ENCODE peak calls at places on chromosome 2, in six cellular contexts. One of them, this sample, is unnamed.

GRCh38 chr2:238585836-238586821 is 159.4 kb downstream of the ASB1 start:
- DNase-seq in activated naive CD8-positive, alpha-beta T cell treated with anti-CD3 and anti-CD28 coated beads, Interleukin-2, amount 10 ng/mL, durations not matched to agents 7 days and 5 days: no peak
- DNase-seq in AG04449: no peak
- DNase-seq in astrocyte of the spinal cord: peak
- DNase-seq in breast epithelium: no peak
- DNase-seq in NCI-H2171: no peak
- DNase-seq in this sample: no peak

GRCh38 chr2:224111576-224111975 is 72.5 kb upstream of the SERPINE2 start:
- DNase-seq in activated naive CD8-positive, alpha-beta T cell treated with anti-CD3 and anti-CD28 coated beads, Interleukin-2, amount 10 ng/mL, durations not matched to agents 7 days and 5 days: no peak
- DNase-seq in AG04449: no peak
- DNase-seq in astrocyte of the spinal cord: peak
- DNase-seq in breast epithelium: no peak
- DNase-seq in NCI-H2171: no peak
- DNase-seq in this sample: no peak

GRCh38 chr2:61961231-61961901 is 55.9 kb downstream of the COMMD1 start:
- DNase-seq in activated naive CD8-positive, alpha-beta T cell treated with anti-CD3 and anti-CD28 coated beads, Interleukin-2, amount 10 ng/mL, durations not matched to agents 7 days and 5 days: no peak
- DNase-seq in AG04449: no peak
- DNase-seq in astrocyte of the spinal cord: no peak
- DNase-seq in breast epithelium: no peak
- DNase-seq in NCI-H2171: no peak
- DNase-seq in this sample: no peak

GRCh38 chr2:106745468-106745867 is 140.5 kb downstream of the ST6GAL2 start:
- DNase-seq in activated naive CD8-positive, alpha-beta T cell treated with anti-CD3 and anti-CD28 coated beads, Interleukin-2, amount 10 ng/mL, durations not matched to agents 7 days and 5 days: no peak
- DNase-seq in AG04449: no peak
- DNase-seq in astrocyte of the spinal cord: no peak
- DNase-seq in breast epithelium: no peak
- DNase-seq in NCI-H2171: peak
- DNase-seq in this sample: peak

GRCh38 chr2:151178187-151178586 is 83.5 kb downstream of the RBM43 start:
- DNase-seq in activated naive CD8-positive, alpha-beta T cell treated with anti-CD3 and anti-CD28 coated beads, Interleukin-2, amount 10 ng/mL, durations not matched to agents 7 days and 5 days: no peak
- DNase-seq in AG04449: no peak
- DNase-seq in astrocyte of the spinal cord: no peak
- DNase-seq in breast epithelium: no peak
- DNase-seq in NCI-H2171: no peak
- DNase-seq in this sample: no peak

GRCh38 chr2:24077535-24077877 is 1.4 kb upstream of the SF3B6 start:
- DNase-seq in activated naive CD8-positive, alpha-beta T cell treated with anti-CD3 and anti-CD28 coated beads, Interleukin-2, amount 10 ng/mL, durations not matched to agents 7 days and 5 days: peak
- DNase-seq in AG04449: no peak
- DNase-seq in astrocyte of the spinal cord: peak
- DNase-seq in breast epithelium: peak
- DNase-seq in NCI-H2171: no peak
- DNase-seq in this sample: no peak

GRCh38 chr2:241953324-241953851 is 83.9 kb downstream of the RTP5 start:
- DNase-seq in activated naive CD8-positive, alpha-beta T cell treated with anti-CD3 and anti-CD28 coated beads, Interleukin-2, amount 10 ng/mL, durations not matched to agents 7 days and 5 days: no peak
- DNase-seq in AG04449: no peak
- DNase-seq in astrocyte of the spinal cord: no peak
- DNase-seq in breast epithelium: no peak
- DNase-seq in NCI-H2171: no peak
- DNase-seq in this sample: no peak

GRCh38 chr2:38376683-38377500 is at the start of gene ATL2:
- DNase-seq in activated naive CD8-positive, alpha-beta T cell treated with anti-CD3 and anti-CD28 coated beads, Interleukin-2, amount 10 ng/mL, durations not matched to agents 7 days and 5 days: peak
- DNase-seq in AG04449: peak
- DNase-seq in astrocyte of the spinal cord: peak
- DNase-seq in breast epithelium: peak
- DNase-seq in NCI-H2171: peak
- DNase-seq in this sample: peak

GRCh38 chr2:43225788-43226557 is 433 bp downstream of the ZFP36L2 start:
- DNase-seq in activated naive CD8-positive, alpha-beta T cell treated with anti-CD3 and anti-CD28 coated beads, Interleukin-2, amount 10 ng/mL, durations not matched to agents 7 days and 5 days: peak
- DNase-seq in AG04449: no peak
- DNase-seq in astrocyte of the spinal cord: peak
- DNase-seq in breast epithelium: peak
- DNase-seq in NCI-H2171: peak
- DNase-seq in this sample: no peak

GRCh38 chr2:233490831-233491230 is 75.8 kb downstream of the USP40 start:
- DNase-seq in activated naive CD8-positive, alpha-beta T cell treated with anti-CD3 and anti-CD28 coated beads, Interleukin-2, amount 10 ng/mL, durations not matched to agents 7 days and 5 days: no peak
- DNase-seq in AG04449: no peak
- DNase-seq in astrocyte of the spinal cord: no peak
- DNase-seq in breast epithelium: no peak
- DNase-seq in NCI-H2171: no peak
- DNase-seq in this sample: no peak

GRCh38 chr2:172972005-172972619 is 103.5 kb upstream of the MAP3K20 start:
- DNase-seq in activated naive CD8-positive, alpha-beta T cell treated with anti-CD3 and anti-CD28 coated beads, Interleukin-2, amount 10 ng/mL, durations not matched to agents 7 days and 5 days: no peak
- DNase-seq in AG04449: no peak
- DNase-seq in astrocyte of the spinal cord: peak
- DNase-seq in breast epithelium: no peak
- DNase-seq in NCI-H2171: peak
- DNase-seq in this sample: peak

GRCh38 chr2:187177253-187177652 is 270.8 kb downstream of the CALCRL start:
- DNase-seq in activated naive CD8-positive, alpha-beta T cell treated with anti-CD3 and anti-CD28 coated beads, Interleukin-2, amount 10 ng/mL, durations not matched to agents 7 days and 5 days: no peak
- DNase-seq in AG04449: no peak
- DNase-seq in astrocyte of the spinal cord: no peak
- DNase-seq in breast epithelium: no peak
- DNase-seq in NCI-H2171: no peak
- DNase-seq in this sample: no peak

GRCh38 chr2:102064679-102065674 is 73.2 kb downstream of the IL1R2 start:
- DNase-seq in activated naive CD8-positive, alpha-beta T cell treated with anti-CD3 and anti-CD28 coated beads, Interleukin-2, amount 10 ng/mL, durations not matched to agents 7 days and 5 days: no peak
- DNase-seq in AG04449: no peak
- DNase-seq in astrocyte of the spinal cord: no peak
- DNase-seq in breast epithelium: no peak
- DNase-seq in NCI-H2171: no peak
- DNase-seq in this sample: no peak

GRCh38 chr2:122191331-122191730 is 435.9 kb downstream of the TSN start:
- DNase-seq in activated naive CD8-positive, alpha-beta T cell treated with anti-CD3 and anti-CD28 coated beads, Interleukin-2, amount 10 ng/mL, durations not matched to agents 7 days and 5 days: no peak
- DNase-seq in AG04449: no peak
- DNase-seq in astrocyte of the spinal cord: no peak
- DNase-seq in breast epithelium: no peak
- DNase-seq in NCI-H2171: no peak
- DNase-seq in this sample: peak

GRCh38 chr2:42252464-42252863 is 83.3 kb downstream of the EML4 start:
- DNase-seq in activated naive CD8-positive, alpha-beta T cell treated with anti-CD3 and anti-CD28 coated beads, Interleukin-2, amount 10 ng/mL, durations not matched to agents 7 days and 5 days: no peak
- DNase-seq in AG04449: no peak
- DNase-seq in astrocyte of the spinal cord: no peak
- DNase-seq in breast epithelium: no peak
- DNase-seq in NCI-H2171: no peak
- DNase-seq in this sample: no peak

GRCh38 chr2:60445684-60446184 is 107.7 kb downstream of the BCL11A start:
- DNase-seq in activated naive CD8-positive, alpha-beta T cell treated with anti-CD3 and anti-CD28 coated beads, Interleukin-2, amount 10 ng/mL, durations not matched to agents 7 days and 5 days: no peak
- DNase-seq in AG04449: no peak
- DNase-seq in astrocyte of the spinal cord: no peak
- DNase-seq in breast epithelium: no peak
- DNase-seq in NCI-H2171: peak
- DNase-seq in this sample: peak

GRCh38 chr2:94869552-94870391 is 1.5 kb upstream of the TEKT4 start:
- DNase-seq in activated naive CD8-positive, alpha-beta T cell treated with anti-CD3 and anti-CD28 coated beads, Interleukin-2, amount 10 ng/mL, durations not matched to agents 7 days and 5 days: peak
- DNase-seq in AG04449: no peak
- DNase-seq in astrocyte of the spinal cord: no peak
- DNase-seq in breast epithelium: no peak
- DNase-seq in NCI-H2171: no peak
- DNase-seq in this sample: no peak

GRCh38 chr2:200467806-200468686 is 41.8 kb downstream of the KCTD18 start:
- DNase-seq in activated naive CD8-positive, alpha-beta T cell treated with anti-CD3 and anti-CD28 coated beads, Interleukin-2, amount 10 ng/mL, durations not matched to agents 7 days and 5 days: peak
- DNase-seq in AG04449: no peak
- DNase-seq in astrocyte of the spinal cord: no peak
- DNase-seq in breast epithelium: no peak
- DNase-seq in NCI-H2171: no peak
- DNase-seq in this sample: no peak

GRCh38 chr2:171086352-171087290 is 74.1 kb downstream of the TLK1 start:
- DNase-seq in activated naive CD8-positive, alpha-beta T cell treated with anti-CD3 and anti-CD28 coated beads, Interleukin-2, amount 10 ng/mL, durations not matched to agents 7 days and 5 days: no peak
- DNase-seq in AG04449: no peak
- DNase-seq in astrocyte of the spinal cord: peak
- DNase-seq in breast epithelium: no peak
- DNase-seq in NCI-H2171: no peak
- DNase-seq in this sample: no peak

GRCh38 chr2:217980036-217980435 is 22.8 kb downstream of the TNS1 start:
- DNase-seq in activated naive CD8-positive, alpha-beta T cell treated with anti-CD3 and anti-CD28 coated beads, Interleukin-2, amount 10 ng/mL, durations not matched to agents 7 days and 5 days: no peak
- DNase-seq in AG04449: no peak
- DNase-seq in astrocyte of the spinal cord: no peak
- DNase-seq in breast epithelium: no peak
- DNase-seq in NCI-H2171: no peak
- DNase-seq in this sample: no peak

GRCh38 chr2:239465017-239466001 is 64.5 kb upstream of the HDAC4 start:
- DNase-seq in activated naive CD8-positive, alpha-beta T cell treated with anti-CD3 and anti-CD28 coated beads, Interleukin-2, amount 10 ng/mL, durations not matched to agents 7 days and 5 days: no peak
- DNase-seq in AG04449: no peak
- DNase-seq in astrocyte of the spinal cord: peak
- DNase-seq in breast epithelium: peak
- DNase-seq in NCI-H2171: peak
- DNase-seq in this sample: peak

GRCh38 chr2:205972113-205972512 is 113.9 kb downstream of the INO80D start:
- DNase-seq in activated naive CD8-positive, alpha-beta T cell treated with anti-CD3 and anti-CD28 coated beads, Interleukin-2, amount 10 ng/mL, durations not matched to agents 7 days and 5 days: no peak
- DNase-seq in AG04449: no peak
- DNase-seq in astrocyte of the spinal cord: peak
- DNase-seq in breast epithelium: peak
- DNase-seq in NCI-H2171: no peak
- DNase-seq in this sample: no peak

GRCh38 chr2:85037622-85038021 is 66.7 kb downstream of the KCMF1 start:
- DNase-seq in activated naive CD8-positive, alpha-beta T cell treated with anti-CD3 and anti-CD28 coated beads, Interleukin-2, amount 10 ng/mL, durations not matched to agents 7 days and 5 days: no peak
- DNase-seq in AG04449: no peak
- DNase-seq in astrocyte of the spinal cord: no peak
- DNase-seq in breast epithelium: no peak
- DNase-seq in NCI-H2171: no peak
- DNase-seq in this sample: no peak

GRCh38 chr2:235439959-235440662 is 53.7 kb upstream of the AGAP1 start:
- DNase-seq in activated naive CD8-positive, alpha-beta T cell treated with anti-CD3 and anti-CD28 coated beads, Interleukin-2, amount 10 ng/mL, durations not matched to agents 7 days and 5 days: no peak
- DNase-seq in AG04449: no peak
- DNase-seq in astrocyte of the spinal cord: no peak
- DNase-seq in breast epithelium: no peak
- DNase-seq in NCI-H2171: no peak
- DNase-seq in this sample: no peak

GRCh38 chr2:70123051-70123828 is 36.0 kb downstream of the PCBP1 start:
- DNase-seq in activated naive CD8-positive, alpha-beta T cell treated with anti-CD3 and anti-CD28 coated beads, Interleukin-2, amount 10 ng/mL, durations not matched to agents 7 days and 5 days: peak
- DNase-seq in AG04449: no peak
- DNase-seq in astrocyte of the spinal cord: peak
- DNase-seq in breast epithelium: no peak
- DNase-seq in NCI-H2171: no peak
- DNase-seq in this sample: no peak

GRCh38 chr2:11853197-11853588 is 106.8 kb downstream of the LPIN1 start:
- DNase-seq in activated naive CD8-positive, alpha-beta T cell treated with anti-CD3 and anti-CD28 coated beads, Interleukin-2, amount 10 ng/mL, durations not matched to agents 7 days and 5 days: no peak
- DNase-seq in AG04449: no peak
- DNase-seq in astrocyte of the spinal cord: no peak
- DNase-seq in breast epithelium: no peak
- DNase-seq in NCI-H2171: no peak
- DNase-seq in this sample: no peak

GRCh38 chr2:173354073-173354600 is 535 bp upstream of the CDCA7 start:
- DNase-seq in activated naive CD8-positive, alpha-beta T cell treated with anti-CD3 and anti-CD28 coated beads, Interleukin-2, amount 10 ng/mL, durations not matched to agents 7 days and 5 days: no peak
- DNase-seq in AG04449: no peak
- DNase-seq in astrocyte of the spinal cord: no peak
- DNase-seq in breast epithelium: no peak
- DNase-seq in NCI-H2171: peak
- DNase-seq in this sample: no peak

GRCh38 chr2:42969231-42970150 is 177.1 kb upstream of the HAAO start:
- DNase-seq in activated naive CD8-positive, alpha-beta T cell treated with anti-CD3 and anti-CD28 coated beads, Interleukin-2, amount 10 ng/mL, durations not matched to agents 7 days and 5 days: peak
- DNase-seq in AG04449: peak
- DNase-seq in astrocyte of the spinal cord: peak
- DNase-seq in breast epithelium: no peak
- DNase-seq in NCI-H2171: no peak
- DNase-seq in this sample: no peak

GRCh38 chr2:871926-872680 is 78.5 kb upstream of the SNTG2 start:
- DNase-seq in activated naive CD8-positive, alpha-beta T cell treated with anti-CD3 and anti-CD28 coated beads, Interleukin-2, amount 10 ng/mL, durations not matched to agents 7 days and 5 days: peak
- DNase-seq in AG04449: no peak
- DNase-seq in astrocyte of the spinal cord: no peak
- DNase-seq in breast epithelium: no peak
- DNase-seq in NCI-H2171: no peak
- DNase-seq in this sample: no peak

GRCh38 chr2:192194065-192194865 is 468 bp downstream of the TMEFF2 start:
- DNase-seq in activated naive CD8-positive, alpha-beta T cell treated with anti-CD3 and anti-CD28 coated beads, Interleukin-2, amount 10 ng/mL, durations not matched to agents 7 days and 5 days: peak
- DNase-seq in AG04449: no peak
- DNase-seq in astrocyte of the spinal cord: peak
- DNase-seq in breast epithelium: no peak
- DNase-seq in NCI-H2171: peak
- DNase-seq in this sample: no peak

GRCh38 chr2:203164311-203164935 is 74.4 kb upstream of the CYP20A1 start:
- DNase-seq in activated naive CD8-positive, alpha-beta T cell treated with anti-CD3 and anti-CD28 coated beads, Interleukin-2, amount 10 ng/mL, durations not matched to agents 7 days and 5 days: no peak
- DNase-seq in AG04449: no peak
- DNase-seq in astrocyte of the spinal cord: no peak
- DNase-seq in breast epithelium: no peak
- DNase-seq in NCI-H2171: no peak
- DNase-seq in this sample: no peak

GRCh38 chr2:25505630-25506029 is 163.9 kb upstream of the DNMT3A start:
- DNase-seq in activated naive CD8-positive, alpha-beta T cell treated with anti-CD3 and anti-CD28 coated beads, Interleukin-2, amount 10 ng/mL, durations not matched to agents 7 days and 5 days: no peak
- DNase-seq in AG04449: no peak
- DNase-seq in astrocyte of the spinal cord: peak
- DNase-seq in breast epithelium: no peak
- DNase-seq in NCI-H2171: no peak
- DNase-seq in this sample: no peak

GRCh38 chr2:36425771-36426340 is 70.3 kb downstream of the CRIM1 start:
- DNase-seq in activated naive CD8-positive, alpha-beta T cell treated with anti-CD3 and anti-CD28 coated beads, Interleukin-2, amount 10 ng/mL, durations not matched to agents 7 days and 5 days: no peak
- DNase-seq in AG04449: no peak
- DNase-seq in astrocyte of the spinal cord: no peak
- DNase-seq in breast epithelium: no peak
- DNase-seq in NCI-H2171: no peak
- DNase-seq in this sample: no peak

GRCh38 chr2:223590964-223591363 is 11.2 kb downstream of the SCG2 start:
- DNase-seq in activated naive CD8-positive, alpha-beta T cell treated with anti-CD3 and anti-CD28 coated beads, Interleukin-2, amount 10 ng/mL, durations not matched to agents 7 days and 5 days: no peak
- DNase-seq in AG04449: no peak
- DNase-seq in astrocyte of the spinal cord: peak
- DNase-seq in breast epithelium: no peak
- DNase-seq in NCI-H2171: no peak
- DNase-seq in this sample: no peak

GRCh38 chr2:234366891-234367290 is 130.0 kb downstream of the ARL4C start:
- DNase-seq in activated naive CD8-positive, alpha-beta T cell treated with anti-CD3 and anti-CD28 coated beads, Interleukin-2, amount 10 ng/mL, durations not matched to agents 7 days and 5 days: no peak
- DNase-seq in AG04449: no peak
- DNase-seq in astrocyte of the spinal cord: peak
- DNase-seq in breast epithelium: no peak
- DNase-seq in NCI-H2171: no peak
- DNase-seq in this sample: no peak

GRCh38 chr2:128642801-128643200 is 324.1 kb upstream of the HS6ST1 start:
- DNase-seq in activated naive CD8-positive, alpha-beta T cell treated with anti-CD3 and anti-CD28 coated beads, Interleukin-2, amount 10 ng/mL, durations not matched to agents 7 days and 5 days: no peak
- DNase-seq in AG04449: no peak
- DNase-seq in astrocyte of the spinal cord: no peak
- DNase-seq in breast epithelium: no peak
- DNase-seq in NCI-H2171: no peak
- DNase-seq in this sample: no peak

GRCh38 chr2:97761192-97761591 is 47.8 kb downstream of the ZAP70 start:
- DNase-seq in activated naive CD8-positive, alpha-beta T cell treated with anti-CD3 and anti-CD28 coated beads, Interleukin-2, amount 10 ng/mL, durations not matched to agents 7 days and 5 days: peak
- DNase-seq in AG04449: no peak
- DNase-seq in astrocyte of the spinal cord: no peak
- DNase-seq in breast epithelium: no peak
- DNase-seq in NCI-H2171: no peak
- DNase-seq in this sample: no peak

GRCh38 chr2:160375802-160376469 is 117.7 kb downstream of the RBMS1 start:
- DNase-seq in activated naive CD8-positive, alpha-beta T cell treated with anti-CD3 and anti-CD28 coated beads, Interleukin-2, amount 10 ng/mL, durations not matched to agents 7 days and 5 days: no peak
- DNase-seq in AG04449: no peak
- DNase-seq in astrocyte of the spinal cord: peak
- DNase-seq in breast epithelium: no peak
- DNase-seq in NCI-H2171: no peak
- DNase-seq in this sample: no peak

GRCh38 chr2:179096090-179096489 is 46.2 kb upstream of the CCDC141 start:
- DNase-seq in activated naive CD8-positive, alpha-beta T cell treated with anti-CD3 and anti-CD28 coated beads, Interleukin-2, amount 10 ng/mL, durations not matched to agents 7 days and 5 days: peak
- DNase-seq in AG04449: no peak
- DNase-seq in astrocyte of the spinal cord: no peak
- DNase-seq in breast epithelium: no peak
- DNase-seq in NCI-H2171: no peak
- DNase-seq in this sample: no peak